ENCODE peak calls at places on chromosomes 13 and 19, in four cellular contexts. C is B cell; Y is stimulated activated CD4-positive, alpha-beta T cell treated with anti-CD3 and anti-CD28 coated beads, Interleukin-2, amount 100 ng/mL, for 48 hours; J is brain pericyte. F is an unnamed sample.

GRCh38 chr13:76976488-76976887 is 15.4 kb upstream of the CLN5 start:
- DNase-seq in C (no peak), Y (no peak), J (no peak), F (peak)

GRCh38 chr13:95153647-95154405 is 147.4 kb downstream of the ABCC4 start:
- DNase-seq in C (no peak), Y (no peak), J (no peak), F (no peak)

GRCh38 chr19:56838930-56839664 is 1.4 kb downstream of the PEG3 start:
- DNase-seq in C (no peak), Y (no peak), J (peak), F (peak)

GRCh38 chr19:57245959-57246358 is 5.5 kb downstream of the ZNF805 start:
- DNase-seq in C (no peak), Y (no peak), J (no peak), F (no peak)

GRCh38 chr19:10283786-10284540 is 2.8 kb upstream of the ICAM4 start:
- DNase-seq in C (no peak), Y (no peak), J (no peak), F (no peak)

GRCh38 chr13:76972430-76972829 is 19.5 kb upstream of the CLN5 start:
- DNase-seq in C (no peak), Y (no peak), J (no peak), F (no peak)

GRCh38 chr19:1045247-1045603 is 5.3 kb downstream of the ABCA7 start:
- DNase-seq in C (no peak), Y (peak), J (no peak), F (no peak)

GRCh38 chr19:45444318-45445041 is 20.8 kb upstream of the ERCC1 start:
- DNase-seq in C (peak), Y (peak), J (no peak), F (no peak)

GRCh38 chr13:52414051-52414450 is 8.1 kb upstream of the THSD1 start:
- DNase-seq in C (no peak), Y (no peak), J (no peak), F (no peak)

GRCh38 chr19:35341565-35342225 is 6.0 kb upstream of the FFAR1 start:
- DNase-seq in C (no peak), Y (no peak), J (no peak), F (no peak)

GRCh38 chr13:43878897-43879322 is 630 bp downstream of the CCDC122 start:
- DNase-seq in C (no peak), Y (no peak), J (peak), F (no peak)

GRCh38 chr19:33781996-33782395 is 14.7 kb upstream of the KCTD15 start:
- DNase-seq in C (no peak), Y (no peak), J (no peak), F (no peak)

GRCh38 chr19:7783991-7784421 is 21.0 kb downstream of the CLEC4M start:
- DNase-seq in C (no peak), Y (no peak), J (no peak), F (no peak)

GRCh38 chr19:50921391-50922315 is 10.5 kb upstream of the KLK4 start:
- DNase-seq in C (no peak), Y (no peak), J (no peak), F (no peak)

GRCh38 chr19:39641773-39642172 is 13.9 kb upstream of the LGALS16 start:
- DNase-seq in C (no peak), Y (no peak), J (no peak), F (no peak)

GRCh38 chr19:1090731-1091543 is 4.2 kb downstream of the POLR2E start:
- DNase-seq in C (no peak), Y (no peak), J (no peak), F (no peak)

GRCh38 chr13:77113496-77113895 is 86.5 kb upstream of the FBXL3 start:
- DNase-seq in C (no peak), Y (no peak), J (no peak), F (no peak)

GRCh38 chr19:55578031-55578760 is 2.5 kb downstream of the ZNF579 start:
- DNase-seq in C (no peak), Y (no peak), J (no peak), F (no peak)

GRCh38 chr13:43368003-43368402 is 344.6 kb downstream of the DNAJC15 start:
- DNase-seq in C (no peak), Y (no peak), J (no peak), F (no peak)

GRCh38 chr19:42111384-42111783 is 20.9 kb downstream of the POU2F2 start:
- DNase-seq in C (no peak), Y (no peak), J (no peak), F (no peak)

GRCh38 chr19:11781295-11782057 is 14.7 kb downstream of the ZNF441 start:
- DNase-seq in C (no peak), Y (no peak), J (no peak), F (no peak)

GRCh38 chr13:62305758-62306157 is 890.1 kb upstream of the PCDH20 start:
- DNase-seq in C (no peak), Y (no peak), J (no peak), F (no peak)

GRCh38 chr13:31674056-31674455 is 65.3 kb upstream of the RXFP2 start:
- DNase-seq in C (no peak), Y (no peak), J (no peak), F (no peak)

GRCh38 chr19:18489627-18490184 is 32.2 kb downstream of the ELL start:
- DNase-seq in C (no peak), Y (no peak), J (no peak), F (no peak)

GRCh38 chr13:107252428-107252827 is 684.5 kb upstream of the ARGLU1 start:
- DNase-seq in C (no peak), Y (no peak), J (no peak), F (no peak)

GRCh38 chr19:19214892-19215291 is 3.1 kb downstream of the NCAN start:
- DNase-seq in C (no peak), Y (peak), J (no peak), F (no peak)

GRCh38 chr13:77477299-77477848 is 58.1 kb upstream of the SCEL start:
- DNase-seq in C (no peak), Y (no peak), J (no peak), F (no peak)

GRCh38 chr19:41323430-41324125 is 13.6 kb downstream of the CCDC97 start:
- DNase-seq in C (no peak), Y (no peak), J (peak), F (no peak)

GRCh38 chr19:38736413-38737280 is 7.6 kb downstream of the CAPN12 start:
- DNase-seq in C (peak), Y (peak), J (no peak), F (no peak)

F was measured in SK-N-MC.